ENCODE peak calls at places on chromosomes 6 and 20, in nine cellular contexts. W is adrenal gland, I is psoas muscle, V is mammary epithelial cell, M is tibial artery, C is left ventricle myocardium inferior, L is IMR-90, X is pancreas, F is heart right ventricle. R is an unnamed sample. For H3K4me1, the result is how much of the 10 kb centered on the place peaks cover.

GRCh38 chr6:7621761-7622160 is 31.8 kb downstream of the SNRNP48 start:
- DNase-seq in W (no peak), I (no peak), V (no peak), M (no peak), C (no peak), L (peak), X (no peak), F (no peak), R (no peak)

GRCh38 chr6:43734294-43734665 is 35.7 kb upstream of the VEGFA start:
- DNase-seq in W (peak), I (no peak), V (no peak), M (no peak), C (no peak), L (no peak), X (no peak), F (no peak), R (no peak)

GRCh38 chr6:53528107-53528506 is 16.8 kb downstream of the GCLC start:
- DNase-seq in W (no peak), I (no peak), V (no peak), M (no peak), C (no peak), L (no peak), X (no peak), F (no peak), R (no peak)

GRCh38 chr20:22821826-22822225 is 213.3 kb upstream of the SSTR4 start:
- DNase-seq in W (no peak), I (no peak), V (no peak), M (no peak), C (no peak), L (no peak), X (no peak), F (no peak), R (no peak)

GRCh38 chr6:4210619-4211419 is 75.4 kb upstream of the ECI2 start:
- DNase-seq in W (peak), I (peak), V (peak), M (peak), C (peak), L (peak), X (peak), F (peak), R (peak)

GRCh38 chr6:41941280-41942044 is at the start of gene CCND3:
- DNase-seq in W (peak), I (peak), V (peak), M (peak), C (peak), L (peak), X (peak), F (peak), R (peak)

GRCh38 chr6:35722121-35722761 is 14.6 kb upstream of the ARMC12 start:
- DNase-seq in W (peak), I (peak), V (no peak), M (peak), C (peak), L (no peak), X (peak), F (peak), R (no peak)

GRCh38 chr6:8513174-8513573 is 77.8 kb upstream of the SLC35B3 start:
- DNase-seq in W (no peak), I (no peak), V (peak), M (no peak), C (no peak), L (no peak), X (no peak), F (no peak), R (peak)

GRCh38 chr6:44010411-44011349 is 116.6 kb downstream of the MRPL14 start:
- DNase-seq in W (peak), I (peak), V (peak), M (peak), C (peak), L (peak), X (peak), F (peak), R (peak)

GRCh38 chr6:97524846-97525245 is 241.8 kb upstream of the MMS22L start:
- DNase-seq in W (no peak), I (no peak), V (peak), M (no peak), C (no peak), L (no peak), X (no peak), F (no peak), R (peak)

GRCh38 chr20:23078351-23078993 is 7.7 kb downstream of the CD93 start:
- DNase-seq in W (no peak), I (no peak), V (no peak), M (no peak), C (no peak), L (no peak), X (no peak), F (no peak), R (no peak)

GRCh38 chr6:54366647-54367327 is 58.5 kb downstream of the TINAG start:
- DNase-seq in W (no peak), I (no peak), V (peak), M (no peak), C (no peak), L (peak), X (no peak), F (no peak), R (peak)

GRCh38 chr6:34928220-34928619 is 39.2 kb downstream of the ANKS1A start:
- DNase-seq in W (no peak), I (no peak), V (no peak), M (no peak), C (no peak), L (no peak), X (no peak), F (no peak), R (no peak)

GRCh38 chr6:137827411-137827940 is 39.6 kb upstream of the TNFAIP3 start:
- DNase-seq in W (no peak), I (no peak), V (peak), M (no peak), C (no peak), L (no peak), X (no peak), F (no peak), R (no peak)

GRCh38 chr6:38599966-38600550 is 39.7 kb downstream of the BTBD9 start:
- DNase-seq in W (no peak), I (no peak), V (no peak), M (no peak), C (peak), L (no peak), X (no peak), F (peak), R (no peak)

GRCh38 chr20:21100590-21101452 is 5.3 kb downstream of the LINC00237 start:
- DNase-seq in W (no peak), I (no peak), V (no peak), M (no peak), C (no peak), L (peak), X (no peak), F (no peak), R (no peak)

GRCh38 chr6:130222775-130223174 is at the start of gene SAMD3:
- DNase-seq in W (no peak), I (no peak), V (no peak), M (no peak), C (no peak), L (no peak), X (no peak), F (no peak), R (no peak)

GRCh38 chr6:168160506-168161370 is 81.7 kb upstream of the FRMD1 start:
- DNase-seq in W (no peak), I (no peak), V (no peak), M (peak), C (no peak), L (no peak), X (no peak), F (no peak), R (no peak)

GRCh38 chr6:29676981-29677601 is 3.9 kb downstream of the ZFP57 start:
- DNase-seq in W (no peak), I (no peak), V (peak), M (no peak), C (no peak), L (no peak), X (no peak), F (no peak), R (peak)

GRCh38 chr6:161273356-161273751 is 507 bp downstream of the AGPAT4 start:
- DNase-seq in W (no peak), I (peak), V (peak), M (no peak), C (no peak), L (peak), X (no peak), F (peak), R (no peak)

GRCh38 chr6:35343092-35343834 is 905 bp downstream of the PPARD start:
- DNase-seq in W (peak), I (peak), V (peak), M (peak), C (peak), L (peak), X (no peak), F (peak), R (no peak)

GRCh38 chr6:135331002-135331401 is 149.9 kb downstream of the MYB start:
- DNase-seq in W (no peak), I (no peak), V (peak), M (no peak), C (no peak), L (peak), X (no peak), F (no peak), R (no peak)

GRCh38 chr6:131807644-131808459 is at the start of gene ENPP1:
- DNase-seq in W (peak), I (peak), V (peak), M (peak), C (peak), L (peak), X (peak), F (peak), R (no peak)

GRCh38 chr6:155939253-155939652 is 483.6 kb upstream of the NOX3 start:
- DNase-seq in W (no peak), I (no peak), V (no peak), M (no peak), C (no peak), L (no peak), X (no peak), F (no peak), R (no peak)

GRCh38 chr6:165713845-165714466 is 50.9 kb upstream of the PDE10A start:
- DNase-seq in W (no peak), I (no peak), V (no peak), M (no peak), C (no peak), L (no peak), X (no peak), F (no peak), R (no peak)

GRCh38 chr6:33766921-33767700 is 20.4 kb upstream of the IP6K3 start:
- DNase-seq in W (no peak), I (no peak), V (no peak), M (no peak), C (no peak), L (no peak), X (no peak), F (no peak), R (no peak)

GRCh38 chr6:52536424-52536916 is 40.4 kb downstream of the TRAM2 start:
- DNase-seq in W (no peak), I (no peak), V (no peak), M (no peak), C (no peak), L (no peak), X (no peak), F (no peak), R (no peak)

GRCh38 chr6:72709436-72709835 is 87.6 kb downstream of the KCNQ5 start:
- DNase-seq in W (no peak), I (no peak), V (no peak), M (no peak), C (no peak), L (no peak), X (no peak), F (no peak), R (no peak)
- TF ChIP-seq CTCF in W (no peak), I (no peak), V (no peak), M (no peak), C (no peak), L (peak), X (no peak), F (no peak), R (no peak)

GRCh38 chr20:25749667-25750066 is 53.0 kb upstream of the ZNF337 start:
- DNase-seq in W (no peak), I (no peak), V (no peak), M (no peak), C (no peak), L (no peak), X (no peak), F (no peak), R (no peak)
- H3K27ac ChIP-seq in W (no peak), I (no peak), V (no peak), M (no peak), C (no peak), L (no peak), X (no peak), F (no peak), R (no peak)

GRCh38 chr6:157481189-157481864 is 100.3 kb downstream of the ZDHHC14 start:
- DNase-seq in W (no peak), I (no peak), V (no peak), M (no peak), C (no peak), L (no peak), X (no peak), F (no peak), R (no peak)
- H3K4me1 ChIP-seq in W (under half), I (under half), V (under half), M (under half), C (under half), L (under half), X (under half), F (under half), R (under half)

GRCh38 chr6:148374040-148374439 is 31.4 kb downstream of the SASH1 start:
- DNase-seq in W (no peak), I (no peak), V (no peak), M (no peak), C (no peak), L (no peak), X (no peak), F (no peak), R (no peak)
- TF ChIP-seq CTCF in W (no peak), I (no peak), V (no peak), M (no peak), C (no peak), L (no peak), X (no peak), F (no peak), R (no peak)

GRCh38 chr6:88964509-88964908 is 1.1 kb upstream of the RNGTT start:
- DNase-seq in W (no peak), I (no peak), V (no peak), M (no peak), C (no peak), L (no peak), X (no peak), F (no peak), R (peak)
- H3K27ac ChIP-seq in W (no peak), I (peak), V (no peak), M (peak), C (peak), L (no peak), X (no peak), F (no peak), R (no peak)

DNA sequence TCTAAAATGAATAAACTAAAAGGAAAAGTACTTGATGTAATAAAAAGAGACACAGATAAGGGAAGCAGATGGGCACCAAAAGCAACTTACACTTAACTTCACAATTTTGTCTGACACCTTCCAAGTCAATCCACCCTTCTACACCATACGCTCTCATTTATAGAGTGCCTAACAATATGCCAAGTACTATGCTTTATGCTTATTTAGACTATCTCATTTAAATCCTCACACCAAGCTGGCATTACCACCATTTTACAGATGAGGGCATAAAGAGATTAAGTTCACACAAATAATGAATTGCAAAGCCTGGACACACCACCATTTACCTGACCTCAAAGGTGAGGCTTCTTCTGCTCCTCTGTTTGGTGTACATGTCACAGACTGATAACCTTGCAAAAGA is 90.6 kb upstream of the DST start:
- DNase-seq in W (no peak), I (no peak), V (no peak), M (no peak), C (no peak), L (no peak), X (no peak), F (no peak), R (no peak)
- H3K4me1 ChIP-seq in W (under half), I (under half), V (under half), M (under half), C (under half), L (under half), X (under half), F (under half), R (under half)

DNA sequence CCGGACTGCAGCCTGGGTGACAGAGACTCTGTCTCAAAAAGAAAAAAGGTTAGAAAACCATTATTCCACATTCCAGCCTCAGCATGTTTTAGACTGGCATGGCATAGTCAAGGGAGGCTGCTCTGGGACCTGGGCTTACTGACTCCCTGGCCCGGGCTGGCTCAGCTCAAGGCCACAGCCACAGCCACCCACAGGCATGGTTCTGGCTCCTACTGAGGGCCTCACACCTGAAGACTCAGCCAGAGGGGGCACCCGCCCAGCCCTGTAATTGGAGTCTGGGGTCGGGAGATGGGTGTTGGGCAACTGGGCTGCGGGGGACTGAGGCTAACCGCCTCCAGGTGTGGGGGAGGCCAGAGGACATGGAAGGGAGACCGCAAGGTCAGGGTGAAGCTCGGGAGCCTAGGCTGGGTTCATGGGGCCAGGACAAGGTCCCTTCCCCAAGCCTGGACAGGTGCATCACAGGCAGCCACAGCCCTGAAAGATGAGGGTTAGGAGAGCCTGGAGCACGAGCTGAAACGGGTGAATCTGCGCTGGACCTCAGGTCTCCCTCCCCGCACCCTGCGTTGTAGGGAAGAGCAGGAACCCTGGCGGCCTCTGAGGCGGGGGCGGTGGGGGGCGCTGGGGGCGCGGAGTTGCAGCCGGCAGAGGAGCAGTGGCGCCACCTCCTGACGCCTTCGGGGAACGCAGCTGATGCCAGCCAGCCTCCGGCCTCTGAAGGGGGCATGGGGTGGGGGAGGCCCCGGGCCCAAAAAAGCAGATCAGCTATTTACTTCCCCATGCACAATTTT is 67.7 kb upstream of the SRSF6 start:
- DNase-seq in W (no peak), I (no peak), V (no peak), M (no peak), C (no peak), L (no peak), X (no peak), F (no peak), R (no peak)
- TF ChIP-seq CTCF in W (no peak), I (no peak), V (no peak), M (no peak), C (peak), L (peak), X (no peak), F (peak), R (peak)

DNA sequence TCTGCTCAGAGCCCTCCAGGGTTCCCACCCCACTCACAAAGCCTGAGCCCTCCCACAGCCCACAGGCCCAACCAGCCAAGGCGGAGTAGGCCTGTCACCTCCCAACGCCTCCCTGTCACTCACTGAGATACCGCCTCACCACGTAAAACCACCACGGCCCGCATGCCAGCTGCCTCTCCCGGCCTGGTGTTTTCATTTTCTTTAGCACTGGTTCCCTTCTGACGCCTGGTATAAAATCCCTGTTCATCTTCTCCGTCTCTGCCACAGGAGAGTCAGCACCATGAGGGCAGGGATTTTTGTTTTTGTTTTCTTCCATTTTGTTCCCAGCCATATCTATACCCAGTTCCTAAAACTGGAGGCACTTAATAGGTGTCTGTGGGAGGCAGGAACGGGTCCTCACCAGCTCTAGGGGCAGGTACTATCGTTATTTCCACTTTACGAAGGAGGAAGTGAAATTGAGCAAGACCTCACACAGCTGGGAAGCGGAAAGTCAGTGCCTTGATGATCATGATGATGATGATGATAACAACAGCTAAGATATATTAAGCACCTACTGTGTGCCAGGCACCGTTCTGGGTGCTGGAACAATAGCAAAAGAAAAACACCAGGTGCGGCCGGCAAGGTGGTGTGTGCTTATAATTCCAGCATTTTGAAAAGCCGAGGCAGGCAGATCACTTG is 58.6 kb downstream of the SNAI1 start:
- DNase-seq in W (no peak), I (no peak), V (no peak), M (no peak), C (no peak), L (no peak), X (no peak), F (no peak), R (no peak)
- H3K27ac ChIP-seq in W (no peak), I (no peak), V (no peak), M (no peak), C (no peak), L (no peak), X (no peak), F (no peak), R (no peak)

DNA sequence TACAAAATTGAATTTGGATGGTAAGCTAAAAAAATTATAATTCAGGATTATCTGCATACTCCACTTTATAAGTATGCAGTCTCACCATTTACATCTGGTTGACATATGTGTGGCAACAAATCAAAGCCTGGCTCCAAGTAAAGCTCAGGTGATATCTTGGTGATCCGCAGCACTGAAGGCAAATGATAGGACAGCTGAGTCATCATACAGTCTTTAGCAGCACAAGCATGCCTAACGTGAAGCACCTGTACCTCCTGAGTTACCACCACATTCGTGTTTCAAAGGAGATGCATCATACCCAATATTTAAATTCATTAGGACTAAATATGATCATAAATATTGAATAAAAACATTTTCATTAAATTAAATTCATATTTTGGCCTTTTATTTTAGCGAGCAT is 11.8 kb upstream of the STX11 start:
- DNase-seq in W (no peak), I (no peak), V (no peak), M (no peak), C (no peak), L (no peak), X (no peak), F (no peak), R (no peak)
- H3K4me1 ChIP-seq in W (under half), I (under half), V (under half), M (under half), C (under half), L (under half), X (under half), F (under half), R (under half)

R was measured in foreskin keratinocyte.